ENCODE peak calls at places on chromosomes 3 and 15, in six cellular contexts. V is fibroblast of lung, W is upper lobe of right lung, S is HFFc6, Q is HL-60, Z is left ventricle myocardium inferior. X is an unnamed sample.

GRCh38 chr3:73108750-73109149 is 47.3 kb downstream of the EBLN2 start:
- DNase-seq in S (no peak), Q (no peak), W (no peak), Z (no peak), V (no peak), X (no peak)

GRCh38 chr3:81336470-81336869 is 425.0 kb downstream of the GBE1 start:
- DNase-seq in W (no peak), S (no peak), V (no peak), Z (no peak), Q (no peak), X (no peak)

GRCh38 chr15:58212909-58213526 is 74.8 kb downstream of the AQP9 start:
- DNase-seq in V (peak), W (no peak), S (peak), Z (no peak), Q (peak), X (peak)

GRCh38 chr3:18425641-18426403 is 683 bp upstream of the SATB1 start:
- DNase-seq in Q (peak), W (peak), S (no peak), Z (peak), V (no peak), X (peak)

GRCh38 chr15:22893081-22893480 is 54.6 kb downstream of the NIPA2 start:
- DNase-seq in W (no peak), V (no peak), Z (peak), Q (no peak), S (no peak), X (no peak)

GRCh38 chr3:140319801-140320200 is 358.1 kb upstream of the TRIM42 start:
- DNase-seq in V (no peak), S (no peak), Q (no peak), W (no peak), Z (no peak), X (no peak)

GRCh38 chr3:195809291-195809785 is 2.4 kb downstream of the MUC4 start:
- DNase-seq in W (no peak), S (no peak), Z (no peak), V (no peak), Q (no peak), X (no peak)

GRCh38 chr15:69145694-69146492 is 14.5 kb upstream of the GLCE start:
- DNase-seq in Q (no peak), W (no peak), V (peak), S (no peak), Z (no peak), X (no peak)

GRCh38 chr15:43625086-43625485 is 6.5 kb upstream of the STRC start:
- DNase-seq in V (no peak), S (no peak), Q (no peak), Z (no peak), W (no peak), X (no peak)

X was measured in ELR.